ENCODE peak calls at places on chromosomes 11 and 22, in nine cellular contexts. G is type B pancreatic cell, W is A549, P is astrocyte of the cerebellum, V is HEK293T, O is Right ventricle myocardium superior, D is hippocampal formation, L is left ventricle myocardium inferior, U is GM23338. R is an unnamed sample.

GRCh38 chr11:28649922-28650321 is 541.7 kb downstream of the METTL15 start:
- DNase-seq in O (no peak), L (no peak), W (no peak), P (no peak), U (no peak), D (no peak), V (no peak), G (no peak), R (no peak)

GRCh38 chr11:47586043-47586442 is 435 bp upstream of the FAM180B start:
- DNase-seq in O (peak; percentile 50), L (peak; percentile 32), P (no peak), V (no peak), W (no peak), U (no peak), D (no peak), G (no peak), R (no peak)

GRCh38 chr11:120168960-120169681 is 31.2 kb upstream of the TRIM29 start:
- DNase-seq in D (peak; percentile 83), U (peak; percentile 89), P (no peak), V (peak; percentile 86), O (peak; percentile 77), G (peak; percentile 91), L (peak; percentile 61), W (peak; percentile 54), R (peak; percentile 83)

GRCh38 chr22:36659762-36660509 is 43.6 kb downstream of the CACNG2 start:
- DNase-seq in P (peak; percentile 82), G (no peak), V (peak; percentile 72), D (peak; percentile 84), U (no peak), L (peak; percentile 88), O (peak; percentile 94), W (peak; percentile 92), R (peak; percentile 96)

GRCh38 chr11:34599406-34599901 is 21.4 kb upstream of the EHF start:
- DNase-seq in L (no peak), V (no peak), W (peak; percentile 88), D (no peak), P (no peak), G (no peak), O (no peak), U (no peak), R (no peak)

GRCh38 chr11:85195934-85196333 is 431.2 kb downstream of the DLG2 start:
- DNase-seq in V (no peak), L (no peak), O (no peak), U (no peak), G (no peak), D (no peak), W (no peak), P (no peak), R (no peak)

GRCh38 chr11:116111546-116111945 is 607.3 kb upstream of the CADM1 start:
- DNase-seq in O (no peak), G (no peak), W (no peak), V (no peak), L (no peak), D (no peak), U (no peak), P (no peak), R (no peak)

GRCh38 chr11:125514336-125515101 is 18.5 kb upstream of the FEZ1 start:
- DNase-seq in P (peak; percentile 52), U (no peak), L (no peak), G (no peak), V (no peak), D (no peak), W (no peak), O (no peak), R (no peak)

GRCh38 chr11:76803811-76804600 is 20.9 kb downstream of the TSKU start:
- DNase-seq in L (no peak), V (no peak), W (peak; percentile 27), G (peak; percentile 34), U (no peak), P (no peak), O (no peak), D (no peak), R (no peak)

GRCh38 chr11:128507936-128508335 is 79.4 kb downstream of the ETS1 start:
- DNase-seq in W (no peak), D (no peak), U (no peak), L (no peak), O (no peak), G (no peak), P (no peak), V (no peak), R (no peak)

GRCh38 chr11:78957481-78958245 is 383.0 kb upstream of the NARS2 start:
- DNase-seq in V (no peak), P (no peak), O (no peak), G (no peak), D (no peak), W (no peak), L (no peak), U (no peak), R (no peak)

GRCh38 chr22:17547995-17548755 is 15.1 kb upstream of the SLC25A18 start:
- DNase-seq in W (no peak), O (no peak), P (no peak), U (no peak), D (no peak), G (no peak), L (no peak), V (no peak), R (no peak)

GRCh38 chr11:32713496-32713895 is 81.0 kb downstream of the CCDC73 start:
- DNase-seq in V (peak; percentile 22), D (no peak), L (no peak), W (peak; percentile 30), P (no peak), U (peak; percentile 38), G (no peak), O (no peak), R (no peak)

GRCh38 chr22:48535868-48536690 is 1291.6 kb downstream of the BRD1 start:
- DNase-seq in P (no peak), D (peak; percentile 62), G (no peak), W (no peak), O (no peak), L (no peak), V (no peak), U (no peak), R (no peak)

GRCh38 chr11:67371199-67371548 is 2.2 kb downstream of the CLCF1 start:
- DNase-seq in P (no peak), U (no peak), O (no peak), D (no peak), V (no peak), L (no peak), W (no peak), G (no peak), R (no peak)

GRCh38 chr11:132430352-132431091 is 1060.1 kb downstream of the NTM start:
- DNase-seq in O (no peak), G (no peak), W (no peak), P (no peak), U (no peak), D (no peak), L (no peak), V (no peak), R (no peak)

GRCh38 chr22:44088976-44089570 is 65.0 kb downstream of the PARVB start:
- DNase-seq in L (peak; percentile 66), P (peak; percentile 33), G (no peak), W (no peak), U (no peak), D (no peak), V (no peak), O (peak; percentile 76), R (peak; percentile 83)

GRCh38 chr22:36386900-36387663 is 685 bp downstream of the MYH9 start:
- DNase-seq in V (peak; percentile 57), L (peak; percentile 81), D (peak; percentile 40), P (no peak), G (no peak), W (no peak), U (peak; percentile 38), O (peak; percentile 91), R (peak; percentile 88)

GRCh38 chr11:125871391-125872137 is 15.9 kb upstream of the HYLS1 start:
- DNase-seq in G (no peak), O (no peak), U (peak; percentile 86), W (peak; percentile 27), V (peak; percentile 65), D (peak; percentile 2), L (no peak), P (peak; percentile 9), R (no peak)

GRCh38 chr11:102007567-102008437 is 39.4 kb upstream of the CFAP300 start:
- DNase-seq in V (peak; percentile 19), W (peak; percentile 95), L (no peak), O (no peak), G (no peak), U (peak; percentile 76), D (no peak), P (peak; percentile 24), R (no peak)

GRCh38 chr11:57490456-57491248 is 24.9 kb downstream of the SLC43A1 start:
- DNase-seq in L (no peak), O (no peak), G (no peak), D (no peak), P (no peak), U (no peak), V (no peak), W (no peak), R (no peak)

GRCh38 chr11:92886243-92886905 is 83.1 kb upstream of the MTNR1B start:
- DNase-seq in P (peak; percentile 53), V (peak; percentile 82), G (no peak), U (peak; percentile 79), D (peak; percentile 44), L (no peak), O (no peak), W (peak; percentile 59), R (no peak)

GRCh38 chr11:116112031-116112935 is 608.1 kb upstream of the CADM1 start:
- DNase-seq in G (no peak), V (no peak), P (no peak), O (no peak), W (no peak), L (no peak), U (no peak), D (no peak), R (no peak)

GRCh38 chr11:113991718-113992458 is 17.0 kb downstream of the HTR3A start:
- DNase-seq in V (no peak), W (no peak), U (no peak), O (no peak), D (peak; percentile 8), G (no peak), P (no peak), L (no peak), R (no peak)

GRCh38 chr22:42068351-42068730 is 2.3 kb downstream of the NAGA start:
- DNase-seq in L (no peak), W (no peak), O (peak; percentile 17), P (no peak), U (no peak), G (no peak), D (no peak), V (no peak), R (no peak)

GRCh38 chr11:73565804-73566203 is 32.1 kb downstream of the FAM168A start:
- DNase-seq in W (no peak), V (no peak), O (no peak), L (no peak), P (no peak), D (no peak), U (no peak), G (no peak), R (no peak)

GRCh38 chr11:90805172-90805571 is 582.3 kb upstream of the CHORDC1 start:
- DNase-seq in P (no peak), O (no peak), G (no peak), W (no peak), V (no peak), D (no peak), U (peak; percentile 9), L (no peak), R (no peak)

GRCh38 chr22:17581056-17581455 is 17.8 kb downstream of the SLC25A18 start:
- DNase-seq in W (no peak), V (no peak), O (no peak), D (no peak), P (no peak), G (no peak), L (no peak), U (no peak), R (no peak)